ENCODE peak calls at places on chromosome 6, in ten cellular contexts. L is HCT116; N is ascending aorta; P is PC-9; Y is mammary epithelial cell; C is CD8-positive, alpha-beta memory T cell; O is psoas muscle; V is mesendoderm; H is esophagus muscularis mucosa; M is fibroblast of lung. T is an unnamed sample. For H3K27me3 and H3K4me1, the result is how much of the 10 kb centered on the place peaks cover.

GRCh38 chr6:34554593-34555322 is 1.4 kb downstream of the SPDEF start:
- DNase-seq in L (no peak), N (no peak), P (no peak), Y (no peak), C (no peak), O (no peak), V (no peak), H (no peak), M (no peak), T (no peak)

GRCh38 chr6:90411292-90411781 is 114.7 kb upstream of the BACH2 start:
- DNase-seq in L (peak), N (no peak), P (peak), Y (peak), C (peak), O (no peak), V (peak), H (no peak), M (peak), T (peak)

GRCh38 chr6:52498538-52499017 is 78.3 kb downstream of the TRAM2 start:
- DNase-seq in L (no peak), N (no peak), P (no peak), Y (no peak), C (no peak), O (no peak), V (no peak), H (no peak), M (no peak), T (no peak)

GRCh38 chr6:37940074-37940847 is 120.7 kb downstream of the ZFAND3 start:
- DNase-seq in L (no peak), N (no peak), P (no peak), Y (no peak), C (no peak), O (no peak), V (no peak), H (no peak), M (peak), T (no peak)

GRCh38 chr6:135576055-135576454 is 78.5 kb upstream of the AHI1 start:
- DNase-seq in L (no peak), N (no peak), P (no peak), Y (no peak), C (no peak), O (no peak), V (no peak), H (no peak), M (peak), T (no peak)

GRCh38 chr6:54805077-54805476 is 41.5 kb upstream of the FAM83B start:
- DNase-seq in L (no peak), N (no peak), P (no peak), Y (no peak), C (no peak), O (no peak), V (peak), H (no peak), M (no peak), T (no peak)

GRCh38 chr6:105489213-105489525 is 86.3 kb upstream of the PREP start:
- DNase-seq in L (no peak), N (no peak), P (no peak), Y (no peak), C (no peak), O (no peak), V (no peak), H (no peak), M (peak), T (no peak)

GRCh38 chr6:85390775-85391174 is 59.1 kb upstream of the NT5E start:
- DNase-seq in L (no peak), N (no peak), P (no peak), Y (no peak), C (no peak), O (no peak), V (no peak), H (no peak), M (peak), T (no peak)

GRCh38 chr6:95091823-95092436 is 485.4 kb upstream of the MANEA start:
- DNase-seq in L (peak), N (no peak), P (no peak), Y (peak), C (no peak), O (no peak), V (peak), H (no peak), M (peak), T (no peak)

GRCh38 chr6:42103753-42104094 is 38.7 kb downstream of the C6orf132 start:
- DNase-seq in L (no peak), N (no peak), P (no peak), Y (no peak), C (no peak), O (no peak), V (no peak), H (no peak), M (no peak), T (no peak)

GRCh38 chr6:45709834-45710233 is 305.8 kb downstream of the CLIC5 start:
- DNase-seq in L (no peak), N (no peak), P (no peak), Y (no peak), C (no peak), O (no peak), V (no peak), H (no peak), M (no peak), T (no peak)

GRCh38 chr6:144530118-144530517 is 245.0 kb downstream of the UTRN start:
- DNase-seq in L (no peak), N (no peak), P (no peak), Y (no peak), C (no peak), O (no peak), V (no peak), H (no peak), M (no peak), T (no peak)

GRCh38 chr6:33427585-33428218 is 7.8 kb downstream of the SYNGAP1 start:
- DNase-seq in L (no peak), N (no peak), P (peak), Y (no peak), C (peak), O (peak), V (peak), H (no peak), M (no peak), T (no peak)

GRCh38 chr6:24858154-24858801 is 59.6 kb upstream of the ARMH2 start:
- DNase-seq in L (no peak), N (no peak), P (peak), Y (peak), C (peak), O (no peak), V (no peak), H (no peak), M (peak), T (no peak)

GRCh38 chr6:8435845-8436168 is 462 bp upstream of the SLC35B3 start:
- DNase-seq in L (no peak), N (no peak), P (no peak), Y (peak), C (no peak), O (no peak), V (no peak), H (no peak), M (no peak), T (no peak)

GRCh38 chr6:155177369-155177961 is 86.3 kb upstream of the CLDN20 start:
- DNase-seq in L (peak), N (no peak), P (no peak), Y (peak), C (no peak), O (no peak), V (peak), H (no peak), M (peak), T (no peak)

GRCh38 chr6:15444881-15445280 is 199.0 kb downstream of the JARID2 start:
- DNase-seq in L (peak), N (no peak), P (no peak), Y (no peak), C (no peak), O (no peak), V (peak), H (no peak), M (peak), T (no peak)

GRCh38 chr6:155126727-155127439 is 131.8 kb downstream of the TIAM2 start:
- DNase-seq in L (peak), N (no peak), P (peak), Y (peak), C (no peak), O (no peak), V (peak), H (no peak), M (peak), T (no peak)

GRCh38 chr6:159941286-159942113 is 27.4 kb upstream of the IGF2R start:
- DNase-seq in L (peak), N (no peak), P (no peak), Y (peak), C (peak), O (no peak), V (peak), H (no peak), M (peak), T (no peak)

GRCh38 chr6:50361641-50362331 is 312.1 kb upstream of the DEFB112 start:
- DNase-seq in L (no peak), N (no peak), P (no peak), Y (peak), C (no peak), O (no peak), V (no peak), H (no peak), M (peak), T (no peak)
- H3K27me3 ChIP-seq in L (under half), N (under half), P (under half), Y (under half), C (under half), O (under half), V (under half), H (under half), M (under half), T (under half)

GRCh38 chr6:39268721-39269120 is 39.4 kb upstream of the KCNK5 start:
- DNase-seq in L (no peak), N (no peak), P (no peak), Y (no peak), C (no peak), O (no peak), V (peak), H (no peak), M (no peak), T (no peak)
- H3K4me1 ChIP-seq in L (under half), N (under half), P (half or more), Y (under half), C (under half), O (under half), V (under half), H (under half), M (under half), T (under half)

DNA sequence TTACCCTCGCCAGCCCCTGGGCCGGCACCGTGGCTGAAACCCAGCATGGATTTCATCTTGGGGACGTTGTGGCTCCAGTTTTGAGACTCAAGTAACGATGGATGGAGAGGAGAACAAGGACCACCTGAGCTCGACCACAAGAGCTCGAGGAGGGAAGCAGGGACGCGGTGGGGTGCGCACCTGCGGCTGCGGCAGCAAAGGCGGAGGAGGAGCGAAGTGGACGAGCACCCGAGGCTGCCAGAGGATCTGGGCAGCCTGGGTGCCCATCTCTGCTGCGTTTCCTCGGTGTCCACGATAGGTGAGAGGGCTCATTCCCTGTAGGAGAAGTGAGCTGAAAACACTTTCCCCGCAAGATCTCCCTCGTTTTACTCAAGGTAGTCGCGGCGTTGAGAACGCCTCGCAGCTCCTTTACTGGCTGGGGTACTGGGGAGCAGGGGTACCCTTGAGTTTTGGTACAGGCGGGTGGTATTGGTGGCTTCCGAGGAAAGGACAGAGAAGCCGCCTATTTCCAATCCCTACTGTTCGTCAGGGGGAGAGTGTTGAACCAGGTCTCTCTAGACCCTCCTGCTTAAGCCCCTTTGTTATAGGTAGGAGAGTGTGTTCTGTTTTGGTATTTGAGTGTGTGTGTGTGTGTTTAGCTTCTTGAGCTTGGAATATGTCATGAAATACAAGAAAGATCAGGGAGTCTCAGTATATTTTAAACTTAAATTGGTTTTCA is 137.7 kb downstream of the TRIM27 start:
- DNase-seq in L (no peak), N (no peak), P (no peak), Y (no peak), C (no peak), O (no peak), V (no peak), H (no peak), M (no peak), T (no peak)
- H3K27me3 ChIP-seq in L (under half), N (under half), P (under half), Y (under half), C (half or more), O (half or more), V (under half), H (half or more), M (under half), T (half or more)

DNA sequence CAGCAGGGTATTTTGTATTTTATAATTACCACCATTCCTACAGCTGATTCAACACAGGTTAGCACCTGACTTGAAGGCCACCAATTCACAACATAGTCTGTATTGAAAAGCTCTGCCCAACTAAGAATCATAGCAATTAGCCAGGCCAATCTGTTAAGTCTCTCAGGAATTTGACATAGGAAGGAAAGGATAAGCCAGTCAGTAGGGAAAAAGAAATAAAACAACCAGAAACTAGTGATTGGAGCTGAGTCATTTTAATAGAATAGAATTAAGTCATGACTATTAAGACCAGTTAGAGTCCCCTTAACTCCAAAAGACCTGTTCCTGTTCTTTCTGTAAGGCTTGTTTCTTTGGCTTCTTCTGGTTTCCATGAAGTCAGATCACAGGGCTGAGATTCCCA is 8.1 kb downstream of the RANBP9 start:
- DNase-seq in L (no peak), N (no peak), P (no peak), Y (no peak), C (no peak), O (no peak), V (peak), H (no peak), M (no peak), T (no peak)
- H3K4me1 ChIP-seq in L (under half), N (under half), P (under half), Y (under half), C (half or more), O (half or more), V (under half), H (under half), M (under half), T (under half)

GRCh38 chr6:127514396-127515227 is 4.5 kb downstream of the MTCL3 start:
- DNase-seq in L (no peak), N (no peak), P (peak), Y (peak), C (peak), O (peak), V (peak), H (no peak), M (peak), T (peak)

GRCh38 chr6:127516676-127517273 is 2.4 kb downstream of the MTCL3 start:
- DNase-seq in L (peak), N (no peak), P (peak), Y (peak), C (peak), O (no peak), V (peak), H (no peak), M (peak), T (no peak)

GRCh38 chr6:127513425-127513824 is 5.7 kb downstream of the MTCL3 start:
- DNase-seq in L (no peak), N (no peak), P (no peak), Y (no peak), C (no peak), O (no peak), V (no peak), H (no peak), M (no peak), T (no peak)

GRCh38 chr6:127515794-127516675 is 3.1 kb downstream of the MTCL3 start:
- DNase-seq in L (peak), N (no peak), P (peak), Y (peak), C (peak), O (peak), V (peak), H (no peak), M (peak), T (peak)

DNA sequence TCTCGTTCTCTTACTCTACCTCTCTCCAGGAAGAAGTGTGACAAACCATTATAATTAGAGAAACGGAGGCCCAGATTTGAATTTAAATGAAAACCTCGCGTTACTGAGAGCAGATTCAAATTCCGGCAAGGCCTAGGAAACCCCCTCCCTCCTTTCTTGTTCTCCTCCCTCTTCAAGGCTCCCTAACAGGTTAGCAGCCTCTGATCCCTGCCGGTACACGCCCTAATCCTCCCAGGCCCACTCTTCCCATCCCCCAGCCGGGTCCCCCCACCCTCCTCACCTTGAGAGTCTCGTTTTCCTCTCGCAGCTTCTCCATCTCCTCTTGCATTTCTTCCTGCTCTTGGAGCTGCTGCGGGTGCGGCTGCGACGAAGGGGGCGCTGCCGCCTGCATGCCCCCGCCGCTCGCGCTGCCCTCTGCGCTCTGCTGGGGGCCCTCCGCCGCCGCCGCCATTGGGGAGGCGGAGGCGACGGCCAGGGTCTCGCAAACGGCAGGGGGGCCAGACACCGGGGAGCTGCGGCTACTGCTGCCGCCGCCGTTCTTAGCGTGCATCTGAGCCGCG is 3.8 kb downstream of the MTCL3 start:
- DNase-seq in L (no peak), N (no peak), P (peak), Y (peak), C (no peak), O (no peak), V (peak), H (no peak), M (peak), T (no peak)
- H3K27me3 ChIP-seq in L (under half), N (under half), P (under half), Y (under half), C (under half), O (under half), V (under half), H (under half), M (under half), T (half or more)

GRCh38 chr6:32196682-32197616 is 4.5 kb upstream of the GPSM3 start:
- DNase-seq in L (no peak), N (no peak), P (no peak), Y (no peak), C (no peak), O (peak), V (peak), H (no peak), M (no peak), T (no peak)

GRCh38 chr6:32195902-32196681 is 3.6 kb upstream of the GPSM3 start:
- DNase-seq in L (peak), N (peak), P (peak), Y (peak), C (peak), O (peak), V (peak), H (peak), M (peak), T (peak)

GRCh38 chr6:32194388-32194787 is 1.9 kb upstream of the GPSM3 start:
- DNase-seq in L (no peak), N (no peak), P (no peak), Y (no peak), C (no peak), O (no peak), V (no peak), H (no peak), M (no peak), T (no peak)

GRCh38 chr6:32194825-32195651 is 2.6 kb upstream of the GPSM3 start:
- DNase-seq in L (peak), N (no peak), P (no peak), Y (peak), C (no peak), O (no peak), V (peak), H (no peak), M (peak), T (no peak)

DNA sequence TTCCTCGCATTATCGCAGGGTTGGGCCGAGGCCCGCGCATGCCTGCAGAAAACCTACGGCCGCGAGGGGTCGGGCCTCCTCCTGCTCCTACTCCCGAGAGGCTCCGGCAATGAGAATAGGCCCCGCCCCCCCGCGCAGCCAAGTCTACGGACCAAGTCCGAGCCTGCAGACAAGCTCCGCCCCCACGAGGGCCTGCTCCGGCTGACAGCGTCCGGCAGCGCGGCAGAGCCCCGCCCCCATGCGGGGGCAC is 3.1 kb upstream of the GPSM3 start:
- DNase-seq in L (peak), N (peak), P (peak), Y (peak), C (peak), O (peak), V (peak), H (peak), M (peak), T (peak)
- H3K4me1 ChIP-seq in L (under half), N (under half), P (under half), Y (under half), C (under half), O (under half), V (under half), H (half or more), M (under half), T (under half)